ENCODE peak calls at places on chromosomes 3 and 15, in ten cellular contexts. One of them, this sample, is unnamed.

GRCh38 chr3:171285287-171285686 is 174.9 kb downstream of the TNIK start:
- DNase-seq in NCI-H2171 treated with DMSO at 0.1 percent for 48 hours: no peak
- DNase-seq in tibial nerve: no peak
- DNase-seq in adrenal gland: no peak
- DNase-seq in stimulated activated CD8-positive, alpha-beta memory T cell treated with anti-CD3 and anti-CD28 coated beads, Interleukin-15, amount 100 ng/mL, for 1 hour: no peak
- DNase-seq in breast epithelium: no peak
- DNase-seq in A549: no peak
- DNase-seq in left kidney: no peak
- DNase-seq in activated T-cell treated with anti-CD3 and anti-CD28 coated beads, Interleukin-2, amount 50 U/mL, for 24 hours: no peak
- DNase-seq in T-cell: no peak
- DNase-seq in this sample: no peak

GRCh38 chr15:23687143-23687470 is at the start of gene NDN:
- DNase-seq in T-cell: no peak
- DNase-seq in adrenal gland: peak
- DNase-seq in NCI-H2171 treated with DMSO at 0.1 percent for 48 hours: no peak
- DNase-seq in breast epithelium: no peak
- DNase-seq in stimulated activated CD8-positive, alpha-beta memory T cell treated with anti-CD3 and anti-CD28 coated beads, Interleukin-15, amount 100 ng/mL, for 1 hour: no peak
- DNase-seq in tibial nerve: no peak
- DNase-seq in left kidney: peak
- DNase-seq in activated T-cell treated with anti-CD3 and anti-CD28 coated beads, Interleukin-2, amount 50 U/mL, for 24 hours: no peak
- DNase-seq in A549: no peak
- DNase-seq in this sample: peak

GRCh38 chr15:100958326-100959065 is 39.3 kb downstream of the LRRK1 start:
- DNase-seq in breast epithelium: no peak
- DNase-seq in adrenal gland: no peak
- DNase-seq in left kidney: no peak
- DNase-seq in activated T-cell treated with anti-CD3 and anti-CD28 coated beads, Interleukin-2, amount 50 U/mL, for 24 hours: no peak
- DNase-seq in NCI-H2171 treated with DMSO at 0.1 percent for 48 hours: no peak
- DNase-seq in tibial nerve: no peak
- DNase-seq in A549: peak
- DNase-seq in stimulated activated CD8-positive, alpha-beta memory T cell treated with anti-CD3 and anti-CD28 coated beads, Interleukin-15, amount 100 ng/mL, for 1 hour: no peak
- DNase-seq in T-cell: no peak
- DNase-seq in this sample: no peak

GRCh38 chr3:25719321-25719720 is 54.6 kb upstream of the TOP2B start:
- DNase-seq in adrenal gland: no peak
- DNase-seq in left kidney: no peak
- DNase-seq in A549: no peak
- DNase-seq in T-cell: no peak
- DNase-seq in tibial nerve: no peak
- DNase-seq in stimulated activated CD8-positive, alpha-beta memory T cell treated with anti-CD3 and anti-CD28 coated beads, Interleukin-15, amount 100 ng/mL, for 1 hour: no peak
- DNase-seq in NCI-H2171 treated with DMSO at 0.1 percent for 48 hours: no peak
- DNase-seq in activated T-cell treated with anti-CD3 and anti-CD28 coated beads, Interleukin-2, amount 50 U/mL, for 24 hours: no peak
- DNase-seq in breast epithelium: no peak
- DNase-seq in this sample: no peak

GRCh38 chr3:50264964-50265485 is 3.9 kb upstream of the SEMA3B start:
- DNase-seq in NCI-H2171 treated with DMSO at 0.1 percent for 48 hours: no peak
- DNase-seq in activated T-cell treated with anti-CD3 and anti-CD28 coated beads, Interleukin-2, amount 50 U/mL, for 24 hours: no peak
- DNase-seq in stimulated activated CD8-positive, alpha-beta memory T cell treated with anti-CD3 and anti-CD28 coated beads, Interleukin-15, amount 100 ng/mL, for 1 hour: no peak
- DNase-seq in T-cell: no peak
- DNase-seq in A549: no peak
- DNase-seq in left kidney: no peak
- DNase-seq in tibial nerve: no peak
- DNase-seq in breast epithelium: no peak
- DNase-seq in adrenal gland: peak
- DNase-seq in this sample: peak

GRCh38 chr3:54957711-54958110 is 29.9 kb upstream of the LRTM1 start:
- DNase-seq in breast epithelium: no peak
- DNase-seq in tibial nerve: no peak
- DNase-seq in adrenal gland: no peak
- DNase-seq in T-cell: no peak
- DNase-seq in activated T-cell treated with anti-CD3 and anti-CD28 coated beads, Interleukin-2, amount 50 U/mL, for 24 hours: no peak
- DNase-seq in NCI-H2171 treated with DMSO at 0.1 percent for 48 hours: no peak
- DNase-seq in left kidney: no peak
- DNase-seq in stimulated activated CD8-positive, alpha-beta memory T cell treated with anti-CD3 and anti-CD28 coated beads, Interleukin-15, amount 100 ng/mL, for 1 hour: no peak
- DNase-seq in A549: no peak
- DNase-seq in this sample: no peak

GRCh38 chr3:194532591-194532990 is 45.8 kb upstream of the ATP13A3 start:
- DNase-seq in T-cell: no peak
- DNase-seq in tibial nerve: no peak
- DNase-seq in activated T-cell treated with anti-CD3 and anti-CD28 coated beads, Interleukin-2, amount 50 U/mL, for 24 hours: no peak
- DNase-seq in breast epithelium: no peak
- DNase-seq in adrenal gland: no peak
- DNase-seq in stimulated activated CD8-positive, alpha-beta memory T cell treated with anti-CD3 and anti-CD28 coated beads, Interleukin-15, amount 100 ng/mL, for 1 hour: no peak
- DNase-seq in NCI-H2171 treated with DMSO at 0.1 percent for 48 hours: no peak
- DNase-seq in A549: no peak
- DNase-seq in left kidney: no peak
- DNase-seq in this sample: no peak

GRCh38 chr15:83396071-83396470 is 51.1 kb upstream of the SH3GL3 start:
- DNase-seq in activated T-cell treated with anti-CD3 and anti-CD28 coated beads, Interleukin-2, amount 50 U/mL, for 24 hours: no peak
- DNase-seq in A549: no peak
- DNase-seq in NCI-H2171 treated with DMSO at 0.1 percent for 48 hours: no peak
- DNase-seq in breast epithelium: no peak
- DNase-seq in left kidney: peak
- DNase-seq in tibial nerve: no peak
- DNase-seq in T-cell: no peak
- DNase-seq in adrenal gland: no peak
- DNase-seq in stimulated activated CD8-positive, alpha-beta memory T cell treated with anti-CD3 and anti-CD28 coated beads, Interleukin-15, amount 100 ng/mL, for 1 hour: no peak
- DNase-seq in this sample: no peak

GRCh38 chr15:65979316-65979715 is 110.0 kb downstream of the RAB11A start:
- DNase-seq in A549: no peak
- DNase-seq in left kidney: peak
- DNase-seq in breast epithelium: no peak
- DNase-seq in tibial nerve: no peak
- DNase-seq in activated T-cell treated with anti-CD3 and anti-CD28 coated beads, Interleukin-2, amount 50 U/mL, for 24 hours: no peak
- DNase-seq in stimulated activated CD8-positive, alpha-beta memory T cell treated with anti-CD3 and anti-CD28 coated beads, Interleukin-15, amount 100 ng/mL, for 1 hour: no peak
- DNase-seq in adrenal gland: peak
- DNase-seq in NCI-H2171 treated with DMSO at 0.1 percent for 48 hours: peak
- DNase-seq in T-cell: no peak
- DNase-seq in this sample: no peak

GRCh38 chr15:36643551-36643950 is 64.1 kb downstream of the CDIN1 start:
- DNase-seq in NCI-H2171 treated with DMSO at 0.1 percent for 48 hours: no peak
- DNase-seq in left kidney: no peak
- DNase-seq in tibial nerve: no peak
- DNase-seq in activated T-cell treated with anti-CD3 and anti-CD28 coated beads, Interleukin-2, amount 50 U/mL, for 24 hours: no peak
- DNase-seq in stimulated activated CD8-positive, alpha-beta memory T cell treated with anti-CD3 and anti-CD28 coated beads, Interleukin-15, amount 100 ng/mL, for 1 hour: no peak
- DNase-seq in adrenal gland: no peak
- DNase-seq in breast epithelium: no peak
- DNase-seq in T-cell: no peak
- DNase-seq in A549: peak
- DNase-seq in this sample: no peak

GRCh38 chr3:17151598-17152373 is 267.0 kb downstream of the PLCL2 start:
- DNase-seq in T-cell: peak
- DNase-seq in tibial nerve: no peak
- DNase-seq in left kidney: no peak
- DNase-seq in stimulated activated CD8-positive, alpha-beta memory T cell treated with anti-CD3 and anti-CD28 coated beads, Interleukin-15, amount 100 ng/mL, for 1 hour: peak
- DNase-seq in breast epithelium: peak
- DNase-seq in NCI-H2171 treated with DMSO at 0.1 percent for 48 hours: no peak
- DNase-seq in A549: no peak
- DNase-seq in activated T-cell treated with anti-CD3 and anti-CD28 coated beads, Interleukin-2, amount 50 U/mL, for 24 hours: peak
- DNase-seq in adrenal gland: peak
- DNase-seq in this sample: no peak

GRCh38 chr3:42749753-42750231 is 23.3 kb downstream of the CCDC13 start:
- DNase-seq in breast epithelium: no peak
- DNase-seq in left kidney: peak
- DNase-seq in stimulated activated CD8-positive, alpha-beta memory T cell treated with anti-CD3 and anti-CD28 coated beads, Interleukin-15, amount 100 ng/mL, for 1 hour: no peak
- DNase-seq in T-cell: no peak
- DNase-seq in NCI-H2171 treated with DMSO at 0.1 percent for 48 hours: no peak
- DNase-seq in tibial nerve: no peak
- DNase-seq in activated T-cell treated with anti-CD3 and anti-CD28 coated beads, Interleukin-2, amount 50 U/mL, for 24 hours: peak
- DNase-seq in A549: peak
- DNase-seq in adrenal gland: no peak
- DNase-seq in this sample: no peak

GRCh38 chr3:187841552-187841951 is 96.3 kb upstream of the BCL6 start:
- DNase-seq in A549: peak
- DNase-seq in stimulated activated CD8-positive, alpha-beta memory T cell treated with anti-CD3 and anti-CD28 coated beads, Interleukin-15, amount 100 ng/mL, for 1 hour: no peak
- DNase-seq in left kidney: no peak
- DNase-seq in NCI-H2171 treated with DMSO at 0.1 percent for 48 hours: no peak
- DNase-seq in adrenal gland: peak
- DNase-seq in activated T-cell treated with anti-CD3 and anti-CD28 coated beads, Interleukin-2, amount 50 U/mL, for 24 hours: no peak
- DNase-seq in breast epithelium: no peak
- DNase-seq in tibial nerve: no peak
- DNase-seq in T-cell: no peak
- DNase-seq in this sample: no peak

GRCh38 chr15:68797589-68798377 is 22.9 kb downstream of the ANP32A start:
- DNase-seq in breast epithelium: no peak
- DNase-seq in tibial nerve: no peak
- DNase-seq in adrenal gland: peak
- DNase-seq in NCI-H2171 treated with DMSO at 0.1 percent for 48 hours: no peak
- DNase-seq in A549: no peak
- DNase-seq in left kidney: peak
- DNase-seq in activated T-cell treated with anti-CD3 and anti-CD28 coated beads, Interleukin-2, amount 50 U/mL, for 24 hours: peak
- DNase-seq in stimulated activated CD8-positive, alpha-beta memory T cell treated with anti-CD3 and anti-CD28 coated beads, Interleukin-15, amount 100 ng/mL, for 1 hour: no peak
- DNase-seq in T-cell: no peak
- DNase-seq in this sample: no peak

GRCh38 chr15:52392008-52392687 is 96.5 kb upstream of the MYO5C start:
- DNase-seq in tibial nerve: no peak
- DNase-seq in NCI-H2171 treated with DMSO at 0.1 percent for 48 hours: no peak
- DNase-seq in left kidney: no peak
- DNase-seq in breast epithelium: no peak
- DNase-seq in T-cell: no peak
- DNase-seq in activated T-cell treated with anti-CD3 and anti-CD28 coated beads, Interleukin-2, amount 50 U/mL, for 24 hours: no peak
- DNase-seq in A549: no peak
- DNase-seq in adrenal gland: no peak
- DNase-seq in stimulated activated CD8-positive, alpha-beta memory T cell treated with anti-CD3 and anti-CD28 coated beads, Interleukin-15, amount 100 ng/mL, for 1 hour: no peak
- DNase-seq in this sample: no peak

GRCh38 chr3:162704238-162704637 is 1207.6 kb downstream of the OTOL1 start:
- DNase-seq in A549: no peak
- DNase-seq in NCI-H2171 treated with DMSO at 0.1 percent for 48 hours: no peak
- DNase-seq in tibial nerve: no peak
- DNase-seq in activated T-cell treated with anti-CD3 and anti-CD28 coated beads, Interleukin-2, amount 50 U/mL, for 24 hours: no peak
- DNase-seq in T-cell: no peak
- DNase-seq in stimulated activated CD8-positive, alpha-beta memory T cell treated with anti-CD3 and anti-CD28 coated beads, Interleukin-15, amount 100 ng/mL, for 1 hour: no peak
- DNase-seq in left kidney: no peak
- DNase-seq in adrenal gland: no peak
- DNase-seq in breast epithelium: no peak
- DNase-seq in this sample: no peak

GRCh38 chr3:83715307-83715706 is 1243.5 kb upstream of the CADM2 start:
- DNase-seq in tibial nerve: no peak
- DNase-seq in breast epithelium: no peak
- DNase-seq in left kidney: peak
- DNase-seq in A549: no peak
- DNase-seq in NCI-H2171 treated with DMSO at 0.1 percent for 48 hours: no peak
- DNase-seq in activated T-cell treated with anti-CD3 and anti-CD28 coated beads, Interleukin-2, amount 50 U/mL, for 24 hours: no peak
- DNase-seq in adrenal gland: no peak
- DNase-seq in stimulated activated CD8-positive, alpha-beta memory T cell treated with anti-CD3 and anti-CD28 coated beads, Interleukin-15, amount 100 ng/mL, for 1 hour: no peak
- DNase-seq in T-cell: no peak
- DNase-seq in this sample: no peak

GRCh38 chr3:13750215-13750614 is 129.7 kb downstream of the WNT7A start:
- DNase-seq in activated T-cell treated with anti-CD3 and anti-CD28 coated beads, Interleukin-2, amount 50 U/mL, for 24 hours: no peak
- DNase-seq in breast epithelium: no peak
- DNase-seq in NCI-H2171 treated with DMSO at 0.1 percent for 48 hours: no peak
- DNase-seq in left kidney: no peak
- DNase-seq in tibial nerve: no peak
- DNase-seq in A549: no peak
- DNase-seq in adrenal gland: no peak
- DNase-seq in T-cell: no peak
- DNase-seq in stimulated activated CD8-positive, alpha-beta memory T cell treated with anti-CD3 and anti-CD28 coated beads, Interleukin-15, amount 100 ng/mL, for 1 hour: no peak
- DNase-seq in this sample: no peak

GRCh38 chr15:48717458-48717857 is 71.9 kb upstream of the FBN1 start:
- DNase-seq in activated T-cell treated with anti-CD3 and anti-CD28 coated beads, Interleukin-2, amount 50 U/mL, for 24 hours: no peak
- DNase-seq in NCI-H2171 treated with DMSO at 0.1 percent for 48 hours: no peak
- DNase-seq in breast epithelium: no peak
- DNase-seq in stimulated activated CD8-positive, alpha-beta memory T cell treated with anti-CD3 and anti-CD28 coated beads, Interleukin-15, amount 100 ng/mL, for 1 hour: no peak
- DNase-seq in tibial nerve: no peak
- DNase-seq in left kidney: no peak
- DNase-seq in A549: no peak
- DNase-seq in T-cell: no peak
- DNase-seq in adrenal gland: no peak
- DNase-seq in this sample: no peak

GRCh38 chr3:4866841-4867240 is 112.4 kb upstream of the BHLHE40 start:
- DNase-seq in T-cell: no peak
- DNase-seq in left kidney: peak
- DNase-seq in A549: no peak
- DNase-seq in activated T-cell treated with anti-CD3 and anti-CD28 coated beads, Interleukin-2, amount 50 U/mL, for 24 hours: no peak
- DNase-seq in tibial nerve: no peak
- DNase-seq in breast epithelium: no peak
- DNase-seq in adrenal gland: no peak
- DNase-seq in NCI-H2171 treated with DMSO at 0.1 percent for 48 hours: no peak
- DNase-seq in stimulated activated CD8-positive, alpha-beta memory T cell treated with anti-CD3 and anti-CD28 coated beads, Interleukin-15, amount 100 ng/mL, for 1 hour: no peak
- DNase-seq in this sample: no peak

GRCh38 chr3:77303943-77304778 is 264.3 kb downstream of the ROBO2 start:
- DNase-seq in NCI-H2171 treated with DMSO at 0.1 percent for 48 hours: no peak
- DNase-seq in T-cell: no peak
- DNase-seq in tibial nerve: no peak
- DNase-seq in left kidney: peak
- DNase-seq in A549: no peak
- DNase-seq in breast epithelium: no peak
- DNase-seq in activated T-cell treated with anti-CD3 and anti-CD28 coated beads, Interleukin-2, amount 50 U/mL, for 24 hours: no peak
- DNase-seq in stimulated activated CD8-positive, alpha-beta memory T cell treated with anti-CD3 and anti-CD28 coated beads, Interleukin-15, amount 100 ng/mL, for 1 hour: no peak
- DNase-seq in adrenal gland: no peak
- DNase-seq in this sample: no peak

GRCh38 chr15:87661952-87662351 is 594.6 kb downstream of the NTRK3 start:
- DNase-seq in adrenal gland: no peak
- DNase-seq in breast epithelium: no peak
- DNase-seq in left kidney: no peak
- DNase-seq in T-cell: no peak
- DNase-seq in tibial nerve: no peak
- DNase-seq in A549: no peak
- DNase-seq in NCI-H2171 treated with DMSO at 0.1 percent for 48 hours: no peak
- DNase-seq in activated T-cell treated with anti-CD3 and anti-CD28 coated beads, Interleukin-2, amount 50 U/mL, for 24 hours: no peak
- DNase-seq in stimulated activated CD8-positive, alpha-beta memory T cell treated with anti-CD3 and anti-CD28 coated beads, Interleukin-15, amount 100 ng/mL, for 1 hour: no peak
- DNase-seq in this sample: no peak

GRCh38 chr3:32239638-32240550 is 1.4 kb downstream of the CMTM8 start:
- DNase-seq in NCI-H2171 treated with DMSO at 0.1 percent for 48 hours: peak
- DNase-seq in stimulated activated CD8-positive, alpha-beta memory T cell treated with anti-CD3 and anti-CD28 coated beads, Interleukin-15, amount 100 ng/mL, for 1 hour: no peak
- DNase-seq in activated T-cell treated with anti-CD3 and anti-CD28 coated beads, Interleukin-2, amount 50 U/mL, for 24 hours: peak
- DNase-seq in T-cell: peak
- DNase-seq in tibial nerve: no peak
- DNase-seq in breast epithelium: no peak
- DNase-seq in adrenal gland: no peak
- DNase-seq in A549: peak
- DNase-seq in left kidney: peak
- DNase-seq in this sample: peak

GRCh38 chr3:188925376-188925775 is 246.4 kb upstream of the TPRG1 start:
- DNase-seq in adrenal gland: no peak
- DNase-seq in NCI-H2171 treated with DMSO at 0.1 percent for 48 hours: no peak
- DNase-seq in activated T-cell treated with anti-CD3 and anti-CD28 coated beads, Interleukin-2, amount 50 U/mL, for 24 hours: no peak
- DNase-seq in breast epithelium: no peak
- DNase-seq in T-cell: no peak
- DNase-seq in tibial nerve: no peak
- DNase-seq in stimulated activated CD8-positive, alpha-beta memory T cell treated with anti-CD3 and anti-CD28 coated beads, Interleukin-15, amount 100 ng/mL, for 1 hour: no peak
- DNase-seq in A549: no peak
- DNase-seq in left kidney: no peak
- DNase-seq in this sample: no peak

This sample was measured in lung.